ENCODE peak calls at places on chromosome 18, in eight cellular contexts. Q, O, L, P, Z, J, N and V are unnamed samples.

GRCh38 chr18:57887984-57888383 is 84.9 kb upstream of the ATP8B1 start:
- DNase-seq in Q (no peak), O (no peak), L (no peak), P (no peak), Z (no peak), J (no peak), N (no peak), V (no peak)

GRCh38 chr18:62446511-62446910 is 76.3 kb upstream of the ZCCHC2 start:
- DNase-seq in Q (no peak), O (no peak), L (no peak), P (no peak), Z (no peak), J (no peak), N (no peak), V (no peak)

GRCh38 chr18:14747513-14748474 is at the start of gene ANKRD30B:
- DNase-seq in Q (no peak), O (no peak), L (no peak), P (no peak), Z (no peak), J (no peak), N (no peak), V (no peak)

GRCh38 chr18:74082476-74083070 is 65.1 kb downstream of the FBXO15 start:
- DNase-seq in Q (peak; percentile 9), O (peak; percentile 24), L (peak; percentile 43), P (no peak), Z (no peak), J (no peak), N (peak; percentile 83), V (no peak)

GRCh38 chr18:32216390-32216789 is 26.6 kb downstream of the MEP1B start:
- DNase-seq in Q (no peak), O (no peak), L (no peak), P (no peak), Z (no peak), J (no peak), N (no peak), V (no peak)

GRCh38 chr18:59699750-59700534 is 2.7 kb upstream of the CCBE1 start:
- DNase-seq in Q (no peak), O (no peak), L (no peak), P (no peak), Z (no peak), J (no peak), N (peak; percentile 25), V (no peak)

GRCh38 chr18:74373428-74373827 is 57.8 kb downstream of the C18orf63 start:
- DNase-seq in Q (no peak), O (no peak), L (no peak), P (no peak), Z (no peak), J (no peak), N (no peak), V (no peak)

GRCh38 chr18:9792565-9793226 is 84.6 kb downstream of the RAB31 start:
- DNase-seq in Q (peak; percentile 60), O (no peak), L (no peak), P (no peak), Z (no peak), J (no peak), N (peak; percentile 76), V (no peak)

GRCh38 chr18:9147440-9148238 is 11.1 kb downstream of the ANKRD12 start:
- DNase-seq in Q (peak; percentile 62), O (peak; percentile 48), L (no peak), P (no peak), Z (peak; percentile 79), J (no peak), N (peak; percentile 73), V (no peak)

GRCh38 chr18:57741273-57741672 is 61.8 kb downstream of the ATP8B1 start:
- DNase-seq in Q (no peak), O (no peak), L (no peak), P (no peak), Z (no peak), J (no peak), N (no peak), V (no peak)

GRCh38 chr18:76697441-76697901 is 124.9 kb upstream of the ZNF236 start:
- DNase-seq in Q (no peak), O (no peak), L (no peak), P (no peak), Z (peak; percentile 47), J (no peak), N (peak; percentile 36), V (no peak)

GRCh38 chr18:45521777-45522176 is 93.5 kb upstream of the SLC14A2 start:
- DNase-seq in Q (no peak), O (no peak), L (no peak), P (no peak), Z (no peak), J (no peak), N (no peak), V (no peak)

GRCh38 chr18:51668101-51668500 is 470.6 kb upstream of the MEX3C start:
- DNase-seq in Q (peak; percentile 20), O (peak; percentile 8), L (peak; percentile 67), P (no peak), Z (peak; percentile 2), J (peak; percentile 50), N (peak; percentile 86), V (no peak)

GRCh38 chr18:54983041-54983686 is 23.9 kb upstream of the CCDC68 start:
- DNase-seq in Q (peak; percentile 47), O (peak; percentile 47), L (no peak), P (no peak), Z (peak; percentile 59), J (peak; percentile 42), N (peak; percentile 78), V (no peak)

GRCh38 chr18:33916200-33916599 is 308.5 kb downstream of the NOL4 start:
- DNase-seq in Q (no peak), O (no peak), L (no peak), P (no peak), Z (no peak), J (no peak), N (peak; percentile 54), V (no peak)

DNA sequence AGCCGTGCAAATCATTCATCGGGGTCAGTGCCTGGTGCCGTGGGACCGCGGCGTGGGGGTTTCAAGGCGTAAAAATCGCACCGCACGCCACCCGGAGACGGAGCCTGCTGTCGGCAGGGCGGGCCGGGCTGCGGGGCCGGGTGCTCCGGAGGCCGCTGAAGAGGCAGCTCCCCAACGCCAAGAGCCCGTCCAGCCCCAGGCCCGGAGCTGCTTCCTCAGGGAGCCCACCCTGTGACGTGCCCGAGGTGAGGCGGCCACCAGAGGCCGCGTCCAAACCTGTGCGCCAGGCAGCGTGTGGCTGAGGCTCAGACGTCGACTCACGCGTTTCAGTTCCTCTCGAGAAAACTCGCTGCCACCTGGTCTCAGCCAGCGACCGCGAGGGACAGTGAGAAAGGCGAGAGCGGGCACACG is 98.1 kb downstream of the NFATC1 start:
- DNase-seq in Q (no peak), O (no peak), L (no peak), P (peak; percentile 55), Z (no peak), J (no peak), N (no peak), V (peak; percentile 79)
- TF ChIP-seq POLR2AphosphoS5 in Q (no peak), O (no peak), L (no peak), P (no peak), Z (no peak), J (no peak), N (no peak), V (no peak)

GRCh38 chr18:11984091-11984490 is 2.8 kb downstream of the IMPA2 start:
- DNase-seq in Q (no peak), O (no peak), L (no peak), P (peak; percentile 56), Z (no peak), J (no peak), N (no peak), V (no peak)

GRCh38 chr18:11983592-11983991 is 2.3 kb downstream of the IMPA2 start:
- DNase-seq in Q (no peak), O (no peak), L (no peak), P (peak; percentile 60), Z (no peak), J (no peak), N (peak; percentile 68), V (no peak)

GRCh38 chr18:11981383-11981632 is at the start of gene IMPA2:
- DNase-seq in Q (no peak), O (no peak), L (no peak), P (no peak), Z (no peak), J (no peak), N (no peak), V (no peak)

GRCh38 chr18:11981633-11982366 is 493 bp downstream of the IMPA2 start:
- DNase-seq in Q (no peak), O (no peak), L (peak; percentile 55), P (peak; percentile 79), Z (peak; percentile 19), J (no peak), N (peak; percentile 73), V (peak; percentile 86)

GRCh38 chr18:11982981-11983380 is 1.7 kb downstream of the IMPA2 start:
- DNase-seq in Q (no peak), O (no peak), L (no peak), P (no peak), Z (no peak), J (no peak), N (peak; percentile 12), V (no peak)
- H3K27ac ChIP-seq in Q (no peak overlapping the region), O (no peak overlapping the region), L (no peak overlapping the region), P (no peak overlapping the region), Z (no peak overlapping the region), J (no peak overlapping the region), N (no peak overlapping the region), V (no peak overlapping the region)

GRCh38 chr18:22872894-22873537 is 60.1 kb upstream of the RBBP8 start:
- DNase-seq in Q (no peak), O (no peak), L (no peak), P (no peak), Z (no peak), J (no peak), N (no peak), V (no peak)
- H3K4me3 ChIP-seq in Q (no peak overlapping the region), O (no peak overlapping the region), L (peak overlapping the region; percentile 5), P (no peak overlapping the region), Z (no peak overlapping the region), J (no peak overlapping the region), N (no peak overlapping the region), V (no peak overlapping the region)

GRCh38 chr18:3624818-3625716 is 175.1 kb downstream of the TGIF1 start:
- DNase-seq in Q (peak; percentile 75), O (peak; percentile 86), L (peak; percentile 43), P (peak; percentile 72), Z (peak; percentile 81), J (no peak), N (peak; percentile 33), V (no peak)
- TF ChIP-seq POLR2AphosphoS5 in Q (peak; percentile 64), O (peak; percentile 57), L (no peak), P (no peak), Z (no peak), J (no peak), N (no peak), V (no peak)

GRCh38 chr18:48446582-48447225 is 37.5 kb upstream of the ZBTB7C start:
- DNase-seq in Q (peak; percentile 42), O (peak; percentile 57), L (peak; percentile 88), P (peak; percentile 89), Z (peak; percentile 57), J (peak; percentile 79), N (peak; percentile 94), V (peak; percentile 91)
- H3K27ac ChIP-seq in Q (no peak overlapping the region), O (no peak overlapping the region), L (no peak overlapping the region), P (no peak overlapping the region), Z (no peak overlapping the region), J (peak overlapping the region; percentile 69), N (no peak overlapping the region), V (no peak overlapping the region)